ENCODE peak calls at places on chromosome 22, in nine cellular contexts. R, W, J, Q, F, E, O, I and D are unnamed samples. For H3K4me1, the result is how much of the 10 kb centered on the place peaks cover.

GRCh38 chr22:38968801-38969200 is 11.4 kb downstream of the APOBEC3A start:
- DNase-seq in W (no peak), O (no peak), J (no peak), F (no peak), Q (no peak), I (no peak), R (no peak), E (no peak), D (no peak)

GRCh38 chr22:36641902-36642640 is 61.5 kb downstream of the CACNG2 start:
- DNase-seq in R (peak), E (no peak), Q (no peak), O (no peak), I (no peak), F (no peak), J (no peak), W (no peak), D (no peak)

GRCh38 chr22:43859176-43859575 is 3.1 kb downstream of the SULT4A1 start:
- DNase-seq in Q (no peak), W (no peak), O (no peak), F (no peak), R (no peak), I (no peak), J (no peak), E (no peak), D (no peak)

GRCh38 chr22:39423976-39424375 is 24.4 kb downstream of the TAB1 start:
- DNase-seq in W (no peak), E (no peak), F (no peak), Q (no peak), O (no peak), R (no peak), J (no peak), I (no peak), D (no peak)

GRCh38 chr22:37505989-37506388 is 13.2 kb downstream of the CARD10 start:
- DNase-seq in E (no peak), J (no peak), O (no peak), Q (no peak), R (no peak), W (no peak), I (no peak), F (no peak), D (no peak)

GRCh38 chr22:42268852-42269406 is 1.5 kb downstream of the TCF20 start:
- DNase-seq in R (no peak), J (no peak), W (no peak), O (no peak), I (no peak), F (no peak), Q (no peak), E (no peak), D (no peak)

GRCh38 chr22:50727678-50728522 is 10.1 kb upstream of the ACR start:
- DNase-seq in I (no peak), R (no peak), Q (no peak), F (no peak), O (no peak), J (no peak), E (no peak), W (no peak), D (no peak)

GRCh38 chr22:49260681-49261580 is 566.7 kb downstream of the BRD1 start:
- DNase-seq in Q (no peak), O (no peak), I (no peak), W (no peak), R (no peak), E (no peak), J (no peak), F (peak), D (peak)

GRCh38 chr22:32764330-32765116 is 37.0 kb upstream of the TIMP3 start:
- DNase-seq in E (peak), I (peak), R (peak), Q (no peak), J (no peak), F (no peak), W (no peak), O (no peak), D (peak)

GRCh38 chr22:29043906-29044575 is 17.6 kb downstream of the C22orf31 start:
- DNase-seq in F (no peak), W (no peak), E (no peak), O (no peak), I (no peak), J (no peak), R (peak), Q (peak), D (no peak)

GRCh38 chr22:37561209-37562048 is 1.1 kb downstream of the CDC42EP1 start:
- DNase-seq in I (peak), Q (peak), R (peak), W (peak), O (peak), J (peak), E (peak), F (peak), D (peak)

GRCh38 chr22:25404923-25405853 is 159.3 kb upstream of the GRK3 start:
- DNase-seq in R (peak), O (no peak), J (peak), I (peak), Q (peak), W (peak), F (peak), E (peak), D (peak)

GRCh38 chr22:44318751-44319150 is 6.0 kb upstream of the SHISAL1 start:
- DNase-seq in W (no peak), I (no peak), E (no peak), O (no peak), F (no peak), J (no peak), R (no peak), Q (no peak), D (no peak)

GRCh38 chr22:43829904-43830851 is 18.1 kb upstream of the EFCAB6 start:
- DNase-seq in E (peak), J (no peak), R (no peak), Q (no peak), F (no peak), W (no peak), O (no peak), I (no peak), D (peak)

GRCh38 chr22:48492371-48493320 is 1335.0 kb downstream of the BRD1 start:
- DNase-seq in E (peak), J (peak), O (peak), F (peak), R (peak), I (peak), W (peak), Q (peak), D (peak)

GRCh38 chr22:35596821-35597220 is 20.3 kb downstream of the MB start:
- DNase-seq in E (peak), Q (no peak), R (no peak), J (no peak), I (no peak), W (no peak), F (no peak), O (no peak), D (no peak)

GRCh38 chr22:36817429-36817783 is 571 bp upstream of the PVALB start:
- DNase-seq in E (no peak), W (no peak), F (no peak), I (no peak), R (no peak), O (peak), Q (no peak), J (peak), D (no peak)

GRCh38 chr22:33328789-33329296 is 270.7 kb upstream of the SYN3 start:
- DNase-seq in F (no peak), J (no peak), E (no peak), Q (peak), W (peak), O (no peak), R (peak), I (no peak), D (no peak)

GRCh38 chr22:42644422-42645340 is 4.3 kb upstream of the ATP5MGL start:
- DNase-seq in O (peak), W (no peak), Q (peak), J (no peak), R (peak), I (peak), F (peak), E (peak), D (peak)

GRCh38 chr22:40220316-40221054 is 42.8 kb downstream of the TNRC6B start:
- DNase-seq in J (no peak), W (no peak), I (no peak), O (peak), Q (peak), E (no peak), F (no peak), R (no peak), D (no peak)

GRCh38 chr22:49951986-49952896 is 8.3 kb upstream of the PIM3 start:
- DNase-seq in O (peak), I (no peak), R (peak), E (no peak), W (peak), F (no peak), J (no peak), Q (peak), D (no peak)

GRCh38 chr22:38513063-38513462 is 7.0 kb upstream of the DDX17 start:
- DNase-seq in W (peak), Q (no peak), O (peak), E (no peak), F (no peak), R (no peak), I (peak), J (peak), D (no peak)

GRCh38 chr22:30206964-30207363 is 39.6 kb downstream of the LIF start:
- DNase-seq in E (peak), J (peak), W (peak), I (no peak), F (peak), Q (peak), O (peak), R (peak), D (peak)

DNA sequence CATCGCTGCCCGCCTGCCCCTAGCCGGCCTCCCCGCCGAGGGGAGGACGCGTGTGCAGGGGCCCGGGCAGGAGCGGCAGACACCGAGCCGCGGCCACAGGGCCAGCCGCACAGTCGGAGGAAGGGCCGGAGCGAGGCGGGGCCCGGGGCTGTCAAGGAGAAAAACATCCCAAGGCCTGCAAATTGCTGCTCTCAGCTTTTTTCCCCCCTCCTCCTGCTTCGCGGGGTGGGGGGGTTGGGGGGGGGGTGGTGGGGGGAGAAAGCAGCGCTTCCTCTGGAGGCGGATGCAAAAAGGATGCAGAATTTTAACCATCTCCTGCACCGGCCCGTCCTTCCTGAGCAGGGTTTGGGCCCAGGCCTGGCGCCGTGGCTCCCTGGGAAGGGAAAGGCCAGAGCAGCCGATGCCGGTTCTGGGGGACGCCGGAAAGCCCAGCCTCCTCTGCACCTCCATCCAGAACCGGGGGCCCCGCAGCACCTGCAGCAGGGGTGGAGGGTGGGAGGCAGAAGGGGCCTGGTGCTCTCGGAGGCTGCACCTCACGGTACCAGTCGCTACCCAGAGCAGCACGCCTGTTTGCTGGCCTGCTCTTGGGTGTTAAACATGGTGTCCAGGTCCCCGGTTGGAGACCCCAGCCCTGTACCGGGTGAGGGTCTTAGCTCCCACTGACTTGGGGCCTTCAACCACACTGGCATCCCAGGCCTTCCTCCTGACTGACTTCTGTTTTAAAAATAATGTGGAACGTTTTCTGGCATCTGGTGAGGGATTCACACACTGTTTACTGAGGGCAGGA is 77.3 kb upstream of the WNT7B start:
- DNase-seq in W (no peak), R (no peak), O (no peak), E (peak), Q (peak), J (no peak), F (peak), I (peak), D (peak)
- H3K4me1 ChIP-seq in W (under half), R (under half), O (under half), E (half or more), Q (half or more), J (under half), F (half or more), I (half or more), D (under half)

DNA sequence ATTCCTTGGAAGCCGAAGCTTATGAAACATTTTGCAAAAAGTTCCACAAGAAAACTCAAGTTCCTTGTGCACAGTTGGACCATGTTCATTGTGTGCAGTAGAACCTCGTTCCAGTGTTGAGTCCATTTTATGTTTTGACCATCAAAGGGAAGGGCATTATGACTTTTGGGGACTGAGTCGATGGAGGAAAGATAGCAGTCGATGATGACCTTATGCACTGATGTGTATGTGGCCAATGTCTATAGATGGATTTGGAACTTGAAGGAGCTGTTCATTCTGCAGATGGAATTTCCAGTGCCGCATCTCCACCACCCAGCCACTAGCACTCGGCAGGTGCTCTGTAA is 71.5 kb upstream of the IGLL5 start:
- DNase-seq in Q (no peak), W (no peak), J (no peak), F (no peak), E (no peak), O (no peak), R (no peak), I (no peak), D (no peak)
- H3K27ac ChIP-seq in Q (no peak), W (no peak), J (no peak), F (no peak), E (no peak), O (no peak), R (no peak), I (no peak), D (no peak)

GRCh38 chr22:46638601-46639431 is 18.6 kb downstream of the GRAMD4 start:
- DNase-seq in F (peak), Q (no peak), J (no peak), I (no peak), R (peak), W (peak), O (no peak), E (no peak), D (no peak)

GRCh38 chr22:46641829-46642266 is 21.7 kb downstream of the GRAMD4 start:
- DNase-seq in O (no peak), W (no peak), I (no peak), Q (no peak), E (no peak), R (peak), F (no peak), J (no peak), D (no peak)

GRCh38 chr22:46640293-46640692 is 20.1 kb downstream of the GRAMD4 start:
- DNase-seq in J (no peak), R (no peak), W (no peak), O (no peak), I (no peak), Q (no peak), F (no peak), E (no peak), D (no peak)

GRCh38 chr22:46637711-46638600 is 17.8 kb downstream of the GRAMD4 start:
- DNase-seq in J (no peak), I (no peak), W (no peak), R (no peak), E (no peak), Q (no peak), F (no peak), O (no peak), D (no peak)

GRCh38 chr22:46639843-46640242 is 19.7 kb downstream of the GRAMD4 start:
- DNase-seq in Q (no peak), I (no peak), F (no peak), R (no peak), O (no peak), E (no peak), W (no peak), J (no peak), D (no peak)
- H3K4me1 ChIP-seq in Q (under half), I (under half), F (half or more), R (under half), O (under half), E (under half), W (under half), J (under half), D (under half)

GRCh38 chr22:46626911-46627805 is 7.0 kb downstream of the GRAMD4 start:
- DNase-seq in E (no peak), O (peak), I (no peak), W (no peak), J (peak), Q (no peak), R (no peak), F (no peak), D (no peak)

GRCh38 chr22:46629291-46629690 is 9.1 kb downstream of the GRAMD4 start:
- DNase-seq in J (no peak), I (no peak), F (no peak), E (no peak), W (no peak), O (no peak), Q (no peak), R (no peak), D (no peak)

GRCh38 chr22:46626356-46626755 is 6.2 kb downstream of the GRAMD4 start:
- DNase-seq in I (no peak), R (no peak), Q (no peak), W (no peak), E (no peak), F (no peak), O (no peak), J (no peak), D (no peak)

GRCh38 chr22:46628756-46629155 is 8.6 kb downstream of the GRAMD4 start:
- DNase-seq in O (no peak), F (no peak), R (no peak), W (no peak), J (no peak), Q (no peak), I (no peak), E (no peak), D (no peak)

DNA sequence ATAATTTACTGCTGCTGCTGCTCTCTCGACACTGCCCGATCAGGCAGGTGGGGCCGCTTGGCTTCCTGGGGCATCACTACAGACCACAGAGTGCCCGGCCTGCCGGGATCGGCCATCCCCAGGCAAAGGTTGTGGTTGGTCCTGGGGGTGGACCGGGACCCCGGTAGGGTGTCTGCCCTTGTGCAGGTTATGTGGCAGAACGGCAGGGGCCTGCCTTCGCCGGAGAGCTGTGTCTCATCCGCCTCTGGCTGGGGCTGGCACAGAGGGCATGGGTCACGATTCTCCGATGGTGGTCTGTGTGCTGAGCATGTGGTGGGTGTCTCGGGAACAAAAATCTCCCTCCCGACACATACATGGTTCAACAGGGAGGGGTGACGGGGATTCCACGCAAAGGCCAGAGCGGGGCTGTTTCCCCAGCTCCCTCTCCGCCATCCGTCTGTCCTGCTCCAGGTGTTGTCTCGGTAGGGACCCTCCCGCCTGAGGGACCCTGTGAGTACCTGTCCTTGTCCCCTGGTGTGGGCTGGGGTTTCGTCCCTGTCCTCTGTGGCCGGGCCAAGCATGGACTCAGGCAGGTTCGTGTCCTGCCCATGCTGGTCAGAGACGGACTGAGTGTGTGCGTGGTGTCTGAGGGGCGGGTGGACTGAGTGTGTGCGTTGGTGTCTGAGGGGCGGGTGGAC is 7.8 kb downstream of the GRAMD4 start:
- DNase-seq in F (no peak), J (no peak), W (no peak), I (no peak), Q (no peak), O (no peak), E (no peak), R (no peak), D (peak)
- H3K27ac ChIP-seq in F (no peak), J (no peak), W (no peak), I (no peak), Q (no peak), O (no peak), E (no peak), R (no peak), D (no peak)

GRCh38 chr22:45533731-45534130 is 31.0 kb downstream of the FBLN1 start:
- DNase-seq in I (no peak), E (no peak), F (no peak), W (no peak), Q (no peak), J (no peak), O (no peak), R (no peak), D (no peak)

GRCh38 chr22:45531441-45531840 is 28.8 kb downstream of the FBLN1 start:
- DNase-seq in J (no peak), R (no peak), E (no peak), W (no peak), I (no peak), F (no peak), O (no peak), Q (no peak), D (no peak)

GRCh38 chr22:45531944-45532631 is 29.4 kb downstream of the FBLN1 start:
- DNase-seq in O (no peak), E (no peak), J (no peak), F (no peak), R (no peak), Q (no peak), W (no peak), I (no peak), D (no peak)

GRCh38 chr22:45535400-45535799 is 32.7 kb downstream of the FBLN1 start:
- DNase-seq in F (no peak), I (no peak), Q (no peak), W (no peak), R (no peak), J (no peak), E (no peak), O (no peak), D (no peak)

DNA sequence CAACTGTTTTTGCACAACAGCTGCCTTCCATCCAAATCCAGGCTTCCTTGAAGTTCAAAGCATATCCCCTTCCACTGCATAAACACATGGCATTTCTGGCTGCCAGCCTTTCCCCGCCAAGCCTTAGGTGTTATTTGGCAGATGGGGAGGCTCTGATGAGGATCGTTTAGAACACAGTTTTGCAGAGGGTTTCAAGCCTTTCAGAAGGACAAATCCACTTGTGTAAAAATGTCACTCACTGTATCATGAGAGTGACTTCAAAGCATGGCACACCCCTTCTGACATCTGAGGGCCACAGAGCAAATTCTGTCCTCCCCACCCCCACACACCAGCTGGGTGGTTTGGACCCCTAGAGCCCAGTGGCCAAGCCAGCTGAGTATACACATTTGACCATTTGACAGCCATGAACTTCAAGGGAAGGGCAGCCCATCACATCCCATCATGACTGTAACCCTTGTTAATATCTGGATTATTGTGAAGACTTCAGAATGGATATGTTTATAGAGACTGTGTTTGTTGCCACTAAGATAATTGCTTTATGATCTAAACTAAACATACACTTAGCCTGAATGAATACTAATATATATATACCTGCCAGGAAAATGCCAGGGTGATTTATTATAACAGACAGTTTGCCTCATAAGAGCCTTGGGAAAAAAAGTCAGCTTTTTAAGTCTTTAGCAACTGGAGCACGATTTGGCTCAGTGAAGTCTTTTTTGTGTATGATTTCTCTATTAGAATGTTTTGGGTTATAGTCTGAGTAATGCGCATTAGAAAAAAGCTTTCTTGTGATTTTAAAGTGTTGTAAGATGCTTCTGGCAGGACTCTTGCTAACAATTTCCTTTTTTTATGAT is 31.9 kb downstream of the FBLN1 start:
- DNase-seq in Q (no peak), E (no peak), I (no peak), F (no peak), J (no peak), W (no peak), R (peak), O (no peak), D (no peak)
- H3K4me1 ChIP-seq in Q (under half), E (under half), I (under half), F (half or more), J (under half), W (under half), R (under half), O (under half), D (under half)